ENCODE peak calls at places on chromosomes 12 and 14, in four cellular contexts. One of them, this sample, is unnamed.

GRCh38 chr14:94945615-94946014 is 175.7 kb upstream of the GSC start:
- DNase-seq in ovary: no peak
- DNase-seq in mesendoderm: no peak
- DNase-seq in NCI-H2081 treated with DMSO at 0.1 percent for 48 hours: no peak
- DNase-seq in this sample: no peak

GRCh38 chr14:87966816-87967215 is 26.2 kb downstream of the GALC start:
- DNase-seq in mesendoderm: no peak
- DNase-seq in ovary: no peak
- DNase-seq in NCI-H2081 treated with DMSO at 0.1 percent for 48 hours: no peak
- DNase-seq in this sample: no peak

GRCh38 chr12:111764120-111764821 is 2.5 kb upstream of the ALDH2 start:
- DNase-seq in NCI-H2081 treated with DMSO at 0.1 percent for 48 hours: no peak
- DNase-seq in mesendoderm: no peak
- DNase-seq in ovary: no peak
- DNase-seq in this sample: no peak

GRCh38 chr12:101759396-101760047 is 20.3 kb upstream of the SYCP3 start:
- DNase-seq in mesendoderm: peak
- DNase-seq in NCI-H2081 treated with DMSO at 0.1 percent for 48 hours: no peak
- DNase-seq in ovary: no peak
- DNase-seq in this sample: no peak

GRCh38 chr14:88005978-88006851 is 1.3 kb downstream of the GPR65 start:
- DNase-seq in ovary: no peak
- DNase-seq in mesendoderm: no peak
- DNase-seq in NCI-H2081 treated with DMSO at 0.1 percent for 48 hours: no peak
- DNase-seq in this sample: no peak

GRCh38 chr12:75825686-75826085 is 205.9 kb downstream of the PHLDA1 start:
- DNase-seq in mesendoderm: no peak
- DNase-seq in NCI-H2081 treated with DMSO at 0.1 percent for 48 hours: no peak
- DNase-seq in ovary: no peak
- DNase-seq in this sample: no peak

GRCh38 chr14:102362084-102362483 is 606 bp downstream of the CINP start:
- DNase-seq in NCI-H2081 treated with DMSO at 0.1 percent for 48 hours: no peak
- DNase-seq in mesendoderm: no peak
- DNase-seq in ovary: no peak
- DNase-seq in this sample: no peak

GRCh38 chr12:98954506-98954905 is 309.4 kb downstream of the APAF1 start:
- DNase-seq in mesendoderm: no peak
- DNase-seq in ovary: no peak
- DNase-seq in NCI-H2081 treated with DMSO at 0.1 percent for 48 hours: no peak
- DNase-seq in this sample: no peak

GRCh38 chr14:26113930-26114329 is 483.9 kb downstream of the NOVA1 start:
- DNase-seq in mesendoderm: no peak
- DNase-seq in NCI-H2081 treated with DMSO at 0.1 percent for 48 hours: no peak
- DNase-seq in ovary: no peak
- DNase-seq in this sample: no peak

GRCh38 chr14:22478247-22478646 is 110.8 kb downstream of the DAD1 start:
- DNase-seq in ovary: no peak
- DNase-seq in mesendoderm: no peak
- DNase-seq in NCI-H2081 treated with DMSO at 0.1 percent for 48 hours: no peak
- DNase-seq in this sample: no peak

GRCh38 chr14:105207996-105208737 is 27.1 kb upstream of the NUDT14 start:
- DNase-seq in NCI-H2081 treated with DMSO at 0.1 percent for 48 hours: no peak
- DNase-seq in mesendoderm: no peak
- DNase-seq in ovary: no peak
- DNase-seq in this sample: no peak

GRCh38 chr12:93819048-93819491 is 141.9 kb downstream of the CRADD start:
- DNase-seq in NCI-H2081 treated with DMSO at 0.1 percent for 48 hours: no peak
- DNase-seq in ovary: peak
- DNase-seq in mesendoderm: no peak
- DNase-seq in this sample: no peak

GRCh38 chr14:63543000-63543825 is at the start of gene PPP2R5E:
- DNase-seq in ovary: peak
- DNase-seq in NCI-H2081 treated with DMSO at 0.1 percent for 48 hours: peak
- DNase-seq in mesendoderm: peak
- DNase-seq in this sample: peak

GRCh38 chr12:100200450-100201181 is at the start of gene ACTR6:
- DNase-seq in NCI-H2081 treated with DMSO at 0.1 percent for 48 hours: peak
- DNase-seq in ovary: peak
- DNase-seq in mesendoderm: peak
- DNase-seq in this sample: peak

GRCh38 chr14:74922752-74923401 is at the start of gene RPS6KL1:
- DNase-seq in ovary: peak
- DNase-seq in mesendoderm: peak
- DNase-seq in NCI-H2081 treated with DMSO at 0.1 percent for 48 hours: peak
- DNase-seq in this sample: peak